ENCODE peak calls at places on chromosomes 6 and 20, in six cellular contexts. P is ovary, D is GM12865, F is NCI-H1436, H is hippocampal formation, Z is occipital lobe. E is an unnamed sample.

GRCh38 chr6:122620902-122621301 is 10.7 kb downstream of the PKIB start:
- DNase-seq in D (no peak), Z (no peak), P (no peak), F (no peak), H (no peak), E (no peak)

GRCh38 chr6:33799714-33800113 is 4.1 kb downstream of the MLN start:
- DNase-seq in H (no peak), D (no peak), F (no peak), Z (no peak), P (no peak), E (no peak)

GRCh38 chr20:25685276-25686080 is 11.2 kb downstream of the ZNF337 start:
- DNase-seq in D (peak), Z (no peak), H (no peak), F (no peak), P (no peak), E (no peak)

GRCh38 chr6:106324726-106325335 is 729 bp downstream of the ATG5 start:
- DNase-seq in P (no peak), Z (no peak), H (no peak), F (no peak), D (no peak), E (no peak)

GRCh38 chr6:146664871-146665270 is 66.1 kb downstream of the ADGB start:
- DNase-seq in H (no peak), D (no peak), Z (no peak), P (no peak), F (no peak), E (no peak)

GRCh38 chr6:123091091-123091895 is 95.3 kb downstream of the CLVS2 start:
- DNase-seq in D (no peak), H (no peak), Z (peak), F (no peak), P (no peak), E (no peak)

GRCh38 chr6:150934380-150934779 is 68.9 kb downstream of the MTHFD1L start:
- DNase-seq in H (no peak), D (no peak), F (no peak), Z (no peak), P (no peak), E (no peak)

GRCh38 chr6:142885182-142885867 is 59.7 kb downstream of the HIVEP2 start:
- DNase-seq in Z (peak), P (peak), H (peak), F (no peak), D (peak), E (no peak)

GRCh38 chr6:139722540-139722939 is 348.1 kb upstream of the CITED2 start:
- DNase-seq in P (no peak), Z (no peak), H (no peak), F (peak), D (no peak), E (no peak)

GRCh38 chr20:12394786-12395185 is 477.1 kb downstream of the BTBD3 start:
- DNase-seq in H (no peak), P (no peak), Z (no peak), F (no peak), D (no peak), E (no peak)

GRCh38 chr6:127301199-127301700 is 34.6 kb downstream of the RNF146 start:
- DNase-seq in H (no peak), Z (no peak), P (no peak), D (no peak), F (no peak), E (no peak)

GRCh38 chr6:168158280-168158979 is 79.4 kb upstream of the FRMD1 start:
- DNase-seq in D (no peak), Z (no peak), P (no peak), F (no peak), H (no peak), E (no peak)

GRCh38 chr6:3390698-3391097 is 66.2 kb downstream of the SLC22A23 start:
- DNase-seq in F (no peak), P (no peak), Z (no peak), H (peak), D (no peak), E (no peak)

GRCh38 chr6:145137425-145137824 is 597.9 kb downstream of the EPM2A start:
- DNase-seq in F (no peak), H (no peak), D (peak), Z (no peak), P (no peak), E (no peak)

GRCh38 chr20:24637941-24638340 is 168.5 kb downstream of the SYNDIG1 start:
- DNase-seq in D (no peak), P (no peak), Z (no peak), F (no peak), H (no peak), E (no peak)

GRCh38 chr6:82396964-82397761 is 33.5 kb downstream of the TPBG start:
- DNase-seq in D (peak), F (no peak), H (no peak), P (no peak), Z (no peak), E (no peak)

GRCh38 chr6:47446974-47447373 is 30.6 kb upstream of the CD2AP start:
- DNase-seq in H (no peak), F (no peak), D (no peak), Z (no peak), P (no peak), E (no peak)

GRCh38 chr6:148251286-148251685 is 91.4 kb upstream of the SASH1 start:
- DNase-seq in H (peak), P (no peak), Z (no peak), D (peak), F (no peak), E (no peak)

GRCh38 chr20:7836076-7836475 is 104.2 kb downstream of the HAO1 start:
- DNase-seq in D (no peak), H (no peak), F (no peak), P (no peak), Z (no peak), E (no peak)

GRCh38 chr20:63402860-63403220 is 41.7 kb upstream of the CHRNA4 start:
- DNase-seq in F (no peak), H (no peak), D (no peak), Z (no peak), P (no peak), E (no peak)

GRCh38 chr6:55528624-55529023 is 50.4 kb downstream of the HMGCLL1 start:
- DNase-seq in P (no peak), H (no peak), D (peak), Z (no peak), F (no peak), E (no peak)

GRCh38 chr20:56373942-56374341 is 15.2 kb downstream of the FAM210B start:
- DNase-seq in F (no peak), Z (no peak), P (no peak), D (peak), H (no peak), E (no peak)

GRCh38 chr6:15907914-15908518 is 220.9 kb upstream of the MYLIP start:
- DNase-seq in D (no peak), P (no peak), Z (no peak), H (no peak), F (no peak), E (no peak)

GRCh38 chr20:63755933-63756647 is 16.5 kb downstream of the SLC2A4RG start:
- DNase-seq in H (no peak), D (no peak), Z (no peak), P (no peak), F (no peak), E (no peak)

GRCh38 chr6:7726416-7727149 is 684 bp downstream of the BMP6 start:
- DNase-seq in H (no peak), D (peak), Z (no peak), P (no peak), F (no peak), E (no peak)

GRCh38 chr6:111503194-111503593 is 20.2 kb upstream of the REV3L start:
- DNase-seq in D (no peak), H (no peak), F (no peak), Z (no peak), P (no peak), E (no peak)

GRCh38 chr6:144248003-144248402 is 37.1 kb upstream of the UTRN start:
- DNase-seq in Z (no peak), F (no peak), H (no peak), D (no peak), P (no peak), E (no peak)

GRCh38 chr6:43014434-43014909 is 423 bp downstream of the KLHDC3 start:
- DNase-seq in F (no peak), P (no peak), D (no peak), Z (no peak), H (peak), E (no peak)

GRCh38 chr6:140537834-140538680 is 1163.6 kb upstream of the CITED2 start:
- DNase-seq in D (peak), Z (no peak), P (no peak), H (peak), F (no peak), E (no peak)

GRCh38 chr6:82363368-82364086 is at the start of gene TPBG:
- DNase-seq in P (peak), H (no peak), F (peak), Z (no peak), D (peak), E (no peak)

GRCh38 chr6:118709859-118710350 is 58.5 kb upstream of the CEP85L start:
- DNase-seq in P (no peak), H (no peak), Z (peak), F (peak), D (peak), E (no peak)

GRCh38 chr6:155311076-155311475 is 3.2 kb downstream of the TFB1M start:
- DNase-seq in D (no peak), Z (no peak), H (no peak), P (no peak), F (no peak), E (no peak)

GRCh38 chr20:49157146-49157545 is 31.0 kb downstream of the STAU1 start:
- DNase-seq in H (no peak), D (no peak), F (no peak), Z (no peak), P (no peak), E (no peak)

GRCh38 chr20:14861028-14861699 is 523.8 kb upstream of the FLRT3 start:
- DNase-seq in F (no peak), H (no peak), Z (no peak), P (no peak), D (no peak), E (no peak)

GRCh38 chr6:106732541-106732940 is 103.2 kb downstream of the QRSL1 start:
- DNase-seq in Z (no peak), D (no peak), H (no peak), F (no peak), P (no peak), E (no peak)

GRCh38 chr6:6057442-6058053 is 50.8 kb upstream of the NRN1 start:
- DNase-seq in H (peak), Z (no peak), P (no peak), F (peak), D (peak), E (no peak)

GRCh38 chr6:141421378-141421777 is 711.3 kb upstream of the GJE1 start:
- DNase-seq in F (no peak), Z (no peak), H (no peak), P (no peak), D (no peak), E (no peak)

GRCh38 chr6:1075444-1075843 is 236.5 kb upstream of the FOXQ1 start:
- DNase-seq in H (no peak), P (no peak), Z (no peak), F (no peak), D (no peak), E (no peak)

GRCh38 chr6:158358450-158359077 is 46.3 kb downstream of the TULP4 start:
- DNase-seq in P (no peak), F (no peak), Z (no peak), D (no peak), H (no peak), E (no peak)